ENCODE peak calls at places on chromosomes 1 and 21, in ten cellular contexts. U is colonic mucosa; T is upper lobe of right lung; Q is CD8-positive, alpha-beta memory T cell; S is A549; I is CD4-positive, CD25-positive, alpha-beta regulatory T cell; Z is HCT116; J is aorta; B is neuronal stem cell; H is right cardiac atrium. D is an unnamed sample.
A peak's percentile ranks its signal among the peaks of the same experiment; 100 is the strongest.

GRCh38 chr1:157961805-157962762 is 31.4 kb upstream of the KIRREL1 start:
- DNase-seq in U (no peak), T (no peak), Q (no peak), S (peak; percentile 33), I (no peak), Z (no peak), J (no peak), B (no peak), H (no peak), D (no peak)

GRCh38 chr1:201769966-201770365 is 59.0 kb upstream of the IPO9 start:
- DNase-seq in U (no peak), T (no peak), Q (no peak), S (no peak), I (no peak), Z (no peak), J (no peak), B (no peak), H (peak; percentile 71), D (no peak)

GRCh38 chr1:156471496-156472490 is 28.8 kb downstream of the MEF2D start:
- DNase-seq in U (peak; percentile 96), T (peak; percentile 86), Q (no peak), S (no peak), I (no peak), Z (no peak), J (peak; percentile 92), B (no peak), H (peak; percentile 87), D (no peak)

GRCh38 chr1:157277281-157277680 is 139.1 kb upstream of the ETV3 start:
- DNase-seq in U (no peak), T (no peak), Q (no peak), S (no peak), I (no peak), Z (no peak), J (no peak), B (no peak), H (no peak), D (no peak)

GRCh38 chr1:182444497-182444896 is 5.4 kb upstream of the RGSL1 start:
- DNase-seq in U (no peak), T (no peak), Q (no peak), S (no peak), I (no peak), Z (no peak), J (no peak), B (no peak), H (no peak), D (no peak)

GRCh38 chr1:14970799-14971141 is 182.8 kb upstream of the TMEM51 start:
- DNase-seq in U (no peak), T (no peak), Q (no peak), S (no peak), I (no peak), Z (no peak), J (no peak), B (no peak), H (no peak), D (no peak)

GRCh38 chr1:40312238-40313205 is 4.6 kb downstream of the COL9A2 start:
- DNase-seq in U (peak; percentile 74), T (no peak), Q (no peak), S (no peak), I (no peak), Z (no peak), J (no peak), B (no peak), H (no peak), D (no peak)

GRCh38 chr1:61051455-61052392 is 30.6 kb upstream of the NFIA start:
- DNase-seq in U (no peak), T (no peak), Q (peak; percentile 7), S (no peak), I (no peak), Z (no peak), J (no peak), B (no peak), H (no peak), D (no peak)

GRCh38 chr1:109198043-109198695 is 15.5 kb upstream of the SARS1 start:
- DNase-seq in U (no peak), T (no peak), Q (no peak), S (peak; percentile 51), I (no peak), Z (no peak), J (peak; percentile 76), B (no peak), H (peak; percentile 38), D (no peak)

GRCh38 chr1:36323636-36324321 is at the start of gene EVA1B:
- DNase-seq in U (peak; percentile 75), T (peak; percentile 82), Q (no peak), S (peak; percentile 51), I (peak; percentile 32), Z (no peak), J (peak; percentile 92), B (peak; percentile 50), H (peak; percentile 86), D (peak; percentile 52)

GRCh38 chr1:110477041-110477440 is 26.1 kb downstream of the PROK1 start:
- DNase-seq in U (peak; percentile 25), T (no peak), Q (no peak), S (peak; percentile 74), I (no peak), Z (peak; percentile 90), J (peak; percentile 57), B (no peak), H (no peak), D (no peak)

GRCh38 chr1:12617511-12617900 is 504 bp downstream of the DHRS3 start:
- DNase-seq in U (peak; percentile 75), T (no peak), Q (peak; percentile 66), S (no peak), I (peak; percentile 50), Z (no peak), J (peak; percentile 45), B (no peak), H (no peak), D (peak; percentile 37)

GRCh38 chr1:33300673-33301072 is 20.2 kb downstream of the A3GALT2 start:
- DNase-seq in U (peak; percentile 46), T (peak; percentile 77), Q (no peak), S (no peak), I (no peak), Z (no peak), J (peak; percentile 79), B (no peak), H (peak; percentile 78), D (no peak)

GRCh38 chr1:183711691-183712401 is 58.7 kb upstream of the APOBEC4 start:
- DNase-seq in U (no peak), T (no peak), Q (no peak), S (no peak), I (no peak), Z (no peak), J (no peak), B (no peak), H (no peak), D (no peak)

GRCh38 chr1:63321788-63322247 is 549 bp upstream of the FOXD3 start:
- DNase-seq in U (no peak), T (no peak), Q (peak; percentile 12), S (no peak), I (peak; percentile 30), Z (no peak), J (no peak), B (peak; percentile 33), H (no peak), D (no peak)
- H3K9me3 ChIP-seq in U (no peaks in the 10 kb centered on the region), T (no peaks in the 10 kb centered on the region), Q (no peaks in the 10 kb centered on the region), S (no peaks in the 10 kb centered on the region), I (peaks cover 39% of the 10 kb centered on the region), Z (no peaks in the 10 kb centered on the region), J (peaks cover 2% of the 10 kb centered on the region), B (no peaks in the 10 kb centered on the region), H (no peaks in the 10 kb centered on the region), D (peaks cover 15% of the 10 kb centered on the region)

GRCh38 chr1:4107291-4107690 is 207.2 kb upstream of the C1orf174 start:
- DNase-seq in U (no peak), T (peak; percentile 16), Q (no peak), S (no peak), I (no peak), Z (no peak), J (peak; percentile 43), B (no peak), H (no peak), D (no peak)

GRCh38 chr1:4108741-4109625 is 208.9 kb upstream of the C1orf174 start:
- DNase-seq in U (no peak), T (peak; percentile 47), Q (no peak), S (no peak), I (no peak), Z (no peak), J (peak; percentile 75), B (no peak), H (peak; percentile 40), D (no peak)

GRCh38 chr1:4109626-4109940 is 209.5 kb upstream of the C1orf174 start:
- DNase-seq in U (no peak), T (peak; percentile 58), Q (no peak), S (no peak), I (no peak), Z (no peak), J (peak; percentile 67), B (no peak), H (no peak), D (no peak)

GRCh38 chr1:4106731-4107130 is 206.7 kb upstream of the C1orf174 start:
- DNase-seq in U (no peak), T (peak; percentile 53), Q (no peak), S (no peak), I (no peak), Z (no peak), J (peak; percentile 36), B (no peak), H (no peak), D (no peak)

DNA sequence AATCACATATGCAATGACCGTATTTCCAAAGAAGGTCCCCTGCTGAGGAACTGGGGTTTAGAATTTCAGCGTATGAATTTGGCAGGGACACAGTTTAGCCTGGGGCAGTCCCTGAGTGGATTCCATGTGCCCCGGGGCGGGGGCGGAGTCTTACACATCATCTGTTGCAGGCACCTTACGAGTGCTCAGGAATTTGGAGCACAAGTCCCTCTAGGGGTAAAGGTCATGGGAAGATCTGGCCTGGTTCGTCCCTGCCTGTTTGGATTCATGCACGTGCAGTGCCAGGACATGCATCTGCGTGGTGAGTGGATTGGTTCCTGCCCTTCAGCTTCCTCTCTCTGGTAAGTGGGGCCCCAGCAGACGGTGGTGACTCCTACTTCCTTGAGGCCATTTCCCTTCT is 208.3 kb upstream of the C1orf174 start:
- DNase-seq in U (no peak), T (peak; percentile 53), Q (no peak), S (no peak), I (no peak), Z (peak; percentile 4), J (peak; percentile 71), B (no peak), H (no peak), D (no peak)
- H3K9me3 ChIP-seq in U (no peaks in the 10 kb centered on the region), T (no peaks in the 10 kb centered on the region), Q (no peaks in the 10 kb centered on the region), S (no peaks in the 10 kb centered on the region), I (no peaks in the 10 kb centered on the region), Z (no peaks in the 10 kb centered on the region), J (no peaks in the 10 kb centered on the region), B (peaks cover 1% of the 10 kb centered on the region), H (no peaks in the 10 kb centered on the region), D (no peaks in the 10 kb centered on the region)

GRCh38 chr21:38229260-38229877 is 27.4 kb upstream of the KCNJ15 start:
- DNase-seq in U (peak; percentile 16), T (no peak), Q (no peak), S (no peak), I (no peak), Z (no peak), J (no peak), B (peak; percentile 4), H (no peak), D (no peak)
- H3K9me3 ChIP-seq in U (no peaks in the 10 kb centered on the region), T (peaks cover 15% of the 10 kb centered on the region), Q (peaks cover 18% of the 10 kb centered on the region), S (peaks cover 50% of the 10 kb centered on the region), I (peaks cover 61% of the 10 kb centered on the region), Z (peaks cover 11% of the 10 kb centered on the region), J (peaks cover 9% of the 10 kb centered on the region), B (peaks cover 20% of the 10 kb centered on the region), H (peaks cover 2% of the 10 kb centered on the region), D (peaks cover 3% of the 10 kb centered on the region)

DNA sequence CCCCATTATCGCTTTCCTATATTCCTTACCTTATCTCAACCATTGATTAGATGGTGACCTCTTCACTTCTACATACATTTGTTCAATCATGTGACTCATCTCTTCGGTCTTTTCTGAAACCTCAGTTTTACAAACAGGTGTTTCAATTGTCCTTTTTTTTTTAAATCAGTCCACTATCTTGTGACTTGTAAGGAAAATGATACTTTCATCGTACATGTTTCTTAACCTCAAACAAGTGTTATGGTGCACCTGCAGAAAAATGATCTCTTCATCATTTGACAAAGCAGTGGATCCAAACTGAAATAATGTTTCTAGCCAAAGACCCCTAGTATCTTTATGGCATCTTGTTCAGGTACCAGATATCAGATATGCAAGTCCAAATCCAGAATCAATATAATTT is 1157.2 kb downstream of the MRPL39 start:
- DNase-seq in U (no peak), T (no peak), Q (no peak), S (no peak), I (no peak), Z (no peak), J (no peak), B (no peak), H (no peak), D (no peak)
- H3K9me3 ChIP-seq in U (no peaks in the 10 kb centered on the region), T (no peaks in the 10 kb centered on the region), Q (no peaks in the 10 kb centered on the region), S (no peaks in the 10 kb centered on the region), I (no peaks in the 10 kb centered on the region), Z (no peaks in the 10 kb centered on the region), J (no peaks in the 10 kb centered on the region), B (no peaks in the 10 kb centered on the region), H (no peaks in the 10 kb centered on the region), D (no peaks in the 10 kb centered on the region)

D was measured in T-helper 17 cell.